ENCODE peak calls at places on chromosomes 1 and 21, in eight cellular contexts. One of them, this sample, is unnamed.
A peak's percentile ranks its signal among the peaks of the same experiment; 100 is the strongest.

GRCh38 chr1:110176299-110176956 is 26.1 kb downstream of the SLC6A17 start:
- DNase-seq in stomach: peak; percentile 57
- DNase-seq in HCT116: no peak
- DNase-seq in spleen: no peak
- DNase-seq in transverse colon: peak; percentile 29
- DNase-seq in K562: no peak
- DNase-seq in esophagus muscularis mucosa: no peak
- DNase-seq in vagina: no peak
- DNase-seq in this sample: no peak

GRCh38 chr1:40652979-40653378 is 12.5 kb downstream of the RIMS3 start:
- DNase-seq in stomach: no peak
- DNase-seq in HCT116: no peak
- DNase-seq in spleen: no peak
- DNase-seq in transverse colon: no peak
- DNase-seq in K562: no peak
- DNase-seq in esophagus muscularis mucosa: no peak
- DNase-seq in vagina: no peak
- DNase-seq in this sample: no peak

GRCh38 chr1:93814795-93815737 is 63.9 kb downstream of the DNTTIP2 start:
- DNase-seq in stomach: no peak
- DNase-seq in HCT116: no peak
- DNase-seq in spleen: no peak
- DNase-seq in transverse colon: no peak
- DNase-seq in K562: peak; percentile 35
- DNase-seq in esophagus muscularis mucosa: peak; percentile 83
- DNase-seq in vagina: no peak
- DNase-seq in this sample: no peak

GRCh38 chr1:45660336-45660735 is 26.0 kb downstream of the GPBP1L1 start:
- DNase-seq in stomach: no peak
- DNase-seq in HCT116: no peak
- DNase-seq in spleen: no peak
- DNase-seq in transverse colon: no peak
- DNase-seq in K562: no peak
- DNase-seq in esophagus muscularis mucosa: no peak
- DNase-seq in vagina: no peak
- DNase-seq in this sample: no peak

GRCh38 chr1:18385239-18385790 is 95.4 kb upstream of the KLHDC7A start:
- DNase-seq in stomach: no peak
- DNase-seq in HCT116: no peak
- DNase-seq in spleen: no peak
- DNase-seq in transverse colon: no peak
- DNase-seq in K562: no peak
- DNase-seq in esophagus muscularis mucosa: no peak
- DNase-seq in vagina: no peak
- DNase-seq in this sample: no peak

GRCh38 chr1:186841599-186841998 is 12.8 kb downstream of the PLA2G4A start:
- DNase-seq in stomach: no peak
- DNase-seq in HCT116: no peak
- DNase-seq in spleen: no peak
- DNase-seq in transverse colon: no peak
- DNase-seq in K562: no peak
- DNase-seq in esophagus muscularis mucosa: no peak
- DNase-seq in vagina: no peak
- DNase-seq in this sample: no peak

GRCh38 chr1:199723557-199723956 is 304.0 kb upstream of the NR5A2 start:
- DNase-seq in stomach: no peak
- DNase-seq in HCT116: no peak
- DNase-seq in spleen: no peak
- DNase-seq in transverse colon: no peak
- DNase-seq in K562: no peak
- DNase-seq in esophagus muscularis mucosa: no peak
- DNase-seq in vagina: no peak
- DNase-seq in this sample: no peak

GRCh38 chr1:12031039-12031980 is 12.0 kb downstream of the MIIP start:
- DNase-seq in stomach: peak; percentile 37
- DNase-seq in HCT116: no peak
- DNase-seq in spleen: no peak
- DNase-seq in transverse colon: peak; percentile 26
- DNase-seq in K562: peak; percentile 78
- DNase-seq in esophagus muscularis mucosa: no peak
- DNase-seq in vagina: no peak
- DNase-seq in this sample: no peak

GRCh38 chr1:8739377-8739776 is 78.1 kb downstream of the RERE start:
- DNase-seq in stomach: no peak
- DNase-seq in HCT116: no peak
- DNase-seq in spleen: no peak
- DNase-seq in transverse colon: no peak
- DNase-seq in K562: no peak
- DNase-seq in esophagus muscularis mucosa: no peak
- DNase-seq in vagina: no peak
- DNase-seq in this sample: no peak

GRCh38 chr1:33010946-33011731 is 25.5 kb downstream of the AK2 start:
- DNase-seq in stomach: peak; percentile 76
- DNase-seq in HCT116: no peak
- DNase-seq in spleen: no peak
- DNase-seq in transverse colon: no peak
- DNase-seq in K562: no peak
- DNase-seq in esophagus muscularis mucosa: no peak
- DNase-seq in vagina: no peak
- DNase-seq in this sample: no peak
- H3K4me1 ChIP-seq in stomach: peaks cover 68% of the 10 kb centered on the region
- H3K4me1 ChIP-seq in HCT116: peaks cover 7% of the 10 kb centered on the region
- H3K4me1 ChIP-seq in spleen: peaks cover 58% of the 10 kb centered on the region
- H3K4me1 ChIP-seq in transverse colon: peaks cover 16% of the 10 kb centered on the region
- H3K4me1 ChIP-seq in K562: peaks cover 7% of the 10 kb centered on the region
- H3K4me1 ChIP-seq in esophagus muscularis mucosa: peaks cover 59% of the 10 kb centered on the region
- H3K4me1 ChIP-seq in vagina: peaks cover 40% of the 10 kb centered on the region
- H3K4me1 ChIP-seq in this sample: peaks cover 63% of the 10 kb centered on the region

GRCh38 chr1:205319081-205320018 is 2.2 kb downstream of the NUAK2 start:
- DNase-seq in stomach: peak; percentile 94
- DNase-seq in HCT116: no peak
- DNase-seq in spleen: peak; percentile 81
- DNase-seq in transverse colon: peak; percentile 87
- DNase-seq in K562: no peak
- DNase-seq in esophagus muscularis mucosa: no peak
- DNase-seq in vagina: no peak
- DNase-seq in this sample: peak; percentile 77
- TF ChIP-seq POLR2A in stomach: no peak
- TF ChIP-seq POLR2A in HCT116: no peak
- TF ChIP-seq POLR2A in spleen: no peak
- TF ChIP-seq POLR2A in transverse colon: no peak
- TF ChIP-seq POLR2A in K562: no peak
- TF ChIP-seq POLR2A in esophagus muscularis mucosa: no peak
- TF ChIP-seq POLR2A in vagina: no peak
- TF ChIP-seq POLR2A in this sample: no peak

DNA sequence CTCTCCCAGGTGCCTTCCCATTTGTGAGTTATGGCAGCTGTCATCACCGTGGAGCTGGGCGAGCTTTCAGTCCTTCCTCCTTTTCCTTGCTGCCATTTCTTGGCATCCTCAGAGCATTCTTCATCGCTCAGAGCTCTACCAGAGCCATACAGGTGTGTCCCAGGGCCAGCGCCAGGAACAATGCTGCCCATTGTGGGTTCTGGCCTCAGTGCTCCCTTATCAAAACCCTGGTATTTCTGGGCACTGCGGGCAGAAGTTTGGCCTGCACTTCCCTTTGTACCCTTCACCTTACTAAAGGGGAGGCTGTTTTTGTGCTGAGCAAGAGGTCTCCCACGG is 28.5 kb downstream of the RASSF5 start:
- DNase-seq in stomach: peak; percentile 90
- DNase-seq in HCT116: no peak
- DNase-seq in spleen: peak; percentile 20
- DNase-seq in transverse colon: peak; percentile 23
- DNase-seq in K562: no peak
- DNase-seq in esophagus muscularis mucosa: no peak
- DNase-seq in vagina: no peak
- DNase-seq in this sample: no peak
- TF ChIP-seq POLR2AphosphoS5 in stomach: no peak
- TF ChIP-seq POLR2AphosphoS5 in HCT116: no peak
- TF ChIP-seq POLR2AphosphoS5 in spleen: no peak
- TF ChIP-seq POLR2AphosphoS5 in transverse colon: no peak
- TF ChIP-seq POLR2AphosphoS5 in K562: no peak
- TF ChIP-seq POLR2AphosphoS5 in esophagus muscularis mucosa: no peak
- TF ChIP-seq POLR2AphosphoS5 in vagina: no peak
- TF ChIP-seq POLR2AphosphoS5 in this sample: no peak

GRCh38 chr21:45631540-45631939 is 12.0 kb upstream of the PCBP3 start:
- DNase-seq in stomach: no peak
- DNase-seq in HCT116: no peak
- DNase-seq in spleen: peak; percentile 67
- DNase-seq in transverse colon: no peak
- DNase-seq in K562: no peak
- DNase-seq in esophagus muscularis mucosa: no peak
- DNase-seq in vagina: peak; percentile 27
- DNase-seq in this sample: no peak
- H3K4me1 ChIP-seq in stomach: no peaks in the 10 kb centered on the region
- H3K4me1 ChIP-seq in HCT116: no peaks in the 10 kb centered on the region
- H3K4me1 ChIP-seq in spleen: peaks cover 19% of the 10 kb centered on the region
- H3K4me1 ChIP-seq in transverse colon: no peaks in the 10 kb centered on the region
- H3K4me1 ChIP-seq in K562: no peaks in the 10 kb centered on the region
- H3K4me1 ChIP-seq in esophagus muscularis mucosa: no peaks in the 10 kb centered on the region
- H3K4me1 ChIP-seq in vagina: no peaks in the 10 kb centered on the region
- H3K4me1 ChIP-seq in this sample: no peaks in the 10 kb centered on the region

GRCh38 chr21:38913120-38913975 is 107.6 kb downstream of the ETS2 start:
- DNase-seq in stomach: peak; percentile 93
- DNase-seq in HCT116: peak; percentile 77
- DNase-seq in spleen: peak; percentile 85
- DNase-seq in transverse colon: peak; percentile 93
- DNase-seq in K562: peak; percentile 72
- DNase-seq in esophagus muscularis mucosa: peak; percentile 93
- DNase-seq in vagina: peak; percentile 92
- DNase-seq in this sample: peak; percentile 88
- TF ChIP-seq POLR2A in stomach: no peak
- TF ChIP-seq POLR2A in HCT116: no peak
- TF ChIP-seq POLR2A in spleen: no peak
- TF ChIP-seq POLR2A in transverse colon: peak; percentile 58
- TF ChIP-seq POLR2A in K562: no peak
- TF ChIP-seq POLR2A in esophagus muscularis mucosa: no peak
- TF ChIP-seq POLR2A in vagina: no peak
- TF ChIP-seq POLR2A in this sample: no peak

GRCh38 chr1:5811419-5811818 is 180.8 kb downstream of the NPHP4 start:
- DNase-seq in stomach: no peak
- DNase-seq in HCT116: no peak
- DNase-seq in spleen: no peak
- DNase-seq in transverse colon: no peak
- DNase-seq in K562: no peak
- DNase-seq in esophagus muscularis mucosa: no peak
- DNase-seq in vagina: no peak
- DNase-seq in this sample: no peak
- TF ChIP-seq POLR2AphosphoS5 in stomach: no peak
- TF ChIP-seq POLR2AphosphoS5 in HCT116: no peak
- TF ChIP-seq POLR2AphosphoS5 in spleen: no peak
- TF ChIP-seq POLR2AphosphoS5 in transverse colon: no peak
- TF ChIP-seq POLR2AphosphoS5 in K562: no peak
- TF ChIP-seq POLR2AphosphoS5 in esophagus muscularis mucosa: no peak
- TF ChIP-seq POLR2AphosphoS5 in vagina: no peak
- TF ChIP-seq POLR2AphosphoS5 in this sample: no peak

GRCh38 chr1:204652556-204652955 is 33.0 kb downstream of the LRRN2 start:
- DNase-seq in stomach: no peak
- DNase-seq in HCT116: no peak
- DNase-seq in spleen: no peak
- DNase-seq in transverse colon: no peak
- DNase-seq in K562: no peak
- DNase-seq in esophagus muscularis mucosa: no peak
- DNase-seq in vagina: no peak
- DNase-seq in this sample: no peak
- H3K4me1 ChIP-seq in stomach: peaks cover 12% of the 10 kb centered on the region
- H3K4me1 ChIP-seq in HCT116: no peaks in the 10 kb centered on the region
- H3K4me1 ChIP-seq in spleen: no peaks in the 10 kb centered on the region
- H3K4me1 ChIP-seq in transverse colon: peaks cover 40% of the 10 kb centered on the region
- H3K4me1 ChIP-seq in K562: peaks cover 3% of the 10 kb centered on the region
- H3K4me1 ChIP-seq in esophagus muscularis mucosa: no peaks in the 10 kb centered on the region
- H3K4me1 ChIP-seq in vagina: no peaks in the 10 kb centered on the region
- H3K4me1 ChIP-seq in this sample: no peaks in the 10 kb centered on the region

This sample was measured in suprapubic skin.